ENCODE peak calls at places on chromosomes 13 and 19, in ten cellular contexts. N is thoracic aorta; W is tibial artery; D is heart right ventricle; R is stomach; M is mucosa of descending colon; J is naive thymus-derived CD4-positive, alpha-beta T cell; Q is heart left ventricle; K is bronchial epithelial cell; I is neural progenitor cell. Z is an unnamed sample.
A peak's percentile ranks its signal among the peaks of the same experiment; 100 is the strongest.

GRCh38 chr13:108681986-108682562 is 52.7 kb downstream of the MYO16 start:
- DNase-seq in D (no peak), J (no peak), R (no peak), K (no peak), W (no peak), M (no peak), Q (no peak), I (no peak), N (no peak), Z (no peak)

GRCh38 chr19:39499082-39499642 is 415 bp downstream of the DLL3 start:
- DNase-seq in D (no peak), Q (no peak), I (peak; percentile 62), W (no peak), K (no peak), N (no peak), R (no peak), J (no peak), M (no peak), Z (peak; percentile 58)

GRCh38 chr13:76968041-76968440 is 19.7 kb downstream of the ACOD1 start:
- DNase-seq in M (no peak), N (no peak), I (no peak), Q (no peak), W (no peak), R (no peak), K (no peak), D (no peak), J (no peak), Z (no peak)

GRCh38 chr19:38945562-38946228 is 15.0 kb downstream of the MRPS12 start:
- DNase-seq in W (no peak), J (no peak), M (no peak), D (no peak), K (no peak), N (no peak), Q (no peak), R (no peak), I (no peak), Z (no peak)

GRCh38 chr13:46721054-46721453 is 75.9 kb downstream of the ESD start:
- DNase-seq in M (no peak), N (no peak), I (peak; percentile 62), D (peak; percentile 53), W (peak; percentile 38), K (peak; percentile 18), R (peak; percentile 53), J (no peak), Q (peak; percentile 45), Z (peak; percentile 67)

GRCh38 chr13:66933994-66934393 is 296.1 kb downstream of the PCDH9 start:
- DNase-seq in D (no peak), M (no peak), R (no peak), N (no peak), Q (no peak), W (no peak), K (peak; percentile 99), J (no peak), I (no peak), Z (peak; percentile 31)

GRCh38 chr19:39558623-39559117 is 18.7 kb upstream of the EID2 start:
- DNase-seq in J (no peak), W (no peak), M (no peak), D (no peak), N (no peak), R (no peak), K (no peak), I (no peak), Q (no peak), Z (no peak)

GRCh38 chr19:28932446-28932845 is 280.5 kb downstream of the UQCRFS1 start:
- DNase-seq in Q (no peak), D (no peak), R (no peak), I (no peak), K (no peak), M (no peak), W (no peak), J (no peak), N (no peak), Z (no peak)

GRCh38 chr13:73936001-73936400 is 198.2 kb downstream of the KLF12 start:
- DNase-seq in Q (no peak), I (no peak), R (no peak), K (no peak), D (no peak), N (no peak), M (no peak), J (no peak), W (no peak), Z (no peak)

GRCh38 chr19:15449620-15450527 is at the start of gene WIZ:
- DNase-seq in D (peak; percentile 89), J (peak; percentile 87), I (peak; percentile 92), M (peak; percentile 92), Q (peak; percentile 93), W (peak; percentile 81), R (peak; percentile 88), K (no peak), N (no peak), Z (peak; percentile 87)

GRCh38 chr13:52983836-52984235 is 44.8 kb upstream of the OLFM4 start:
- DNase-seq in Q (no peak), K (peak; percentile 18), R (no peak), D (no peak), J (no peak), M (no peak), N (no peak), W (no peak), I (no peak), Z (no peak)

GRCh38 chr13:43520331-43520730 is 266.4 kb downstream of the ENOX1 start:
- DNase-seq in N (no peak), Q (no peak), J (no peak), D (no peak), W (no peak), M (no peak), K (no peak), I (no peak), R (no peak), Z (no peak)

GRCh38 chr13:86974251-86974994 is 696.7 kb upstream of the SLITRK5 start:
- DNase-seq in R (no peak), W (no peak), M (no peak), K (no peak), J (no peak), Q (no peak), D (no peak), N (no peak), I (no peak), Z (no peak)

GRCh38 chr13:31023126-31023525 is 90.7 kb downstream of the TEX26 start:
- DNase-seq in K (no peak), I (no peak), R (no peak), M (no peak), J (no peak), Q (no peak), D (no peak), W (no peak), N (no peak), Z (no peak)

GRCh38 chr13:111469916-111470506 is 149.6 kb downstream of the TEX29 start:
- DNase-seq in R (no peak), K (no peak), J (no peak), W (no peak), N (no peak), M (no peak), D (no peak), I (no peak), Q (no peak), Z (no peak)

GRCh38 chr13:47250141-47250540 is 353.3 kb upstream of the HTR2A start:
- DNase-seq in D (no peak), W (peak; percentile 26), I (no peak), N (peak; percentile 6), J (no peak), K (peak; percentile 9), Q (no peak), M (no peak), R (no peak), Z (no peak)

GRCh38 chr13:24128962-24129361 is 31.6 kb upstream of the SPATA13 start:
- DNase-seq in J (no peak), I (no peak), N (no peak), Q (no peak), R (no peak), D (no peak), M (no peak), W (no peak), K (no peak), Z (no peak)

GRCh38 chr13:113315992-113316391 is 19.0 kb downstream of the LAMP1 start:
- DNase-seq in D (no peak), Q (no peak), R (no peak), N (no peak), K (no peak), J (no peak), I (no peak), W (no peak), M (no peak), Z (no peak)
- H3K36me3 ChIP-seq in D (peaks cover 6% of the 10 kb centered on the region), Q (peaks cover 9% of the 10 kb centered on the region), R (peaks cover 78% of the 10 kb centered on the region), N (peaks cover 46% of the 10 kb centered on the region), K (peaks cover 25% of the 10 kb centered on the region), J (peaks cover 13% of the 10 kb centered on the region), I (no peaks in the 10 kb centered on the region), W (peaks cover 64% of the 10 kb centered on the region), M (peaks cover 11% of the 10 kb centered on the region), Z (peaks cover 17% of the 10 kb centered on the region)

DNA sequence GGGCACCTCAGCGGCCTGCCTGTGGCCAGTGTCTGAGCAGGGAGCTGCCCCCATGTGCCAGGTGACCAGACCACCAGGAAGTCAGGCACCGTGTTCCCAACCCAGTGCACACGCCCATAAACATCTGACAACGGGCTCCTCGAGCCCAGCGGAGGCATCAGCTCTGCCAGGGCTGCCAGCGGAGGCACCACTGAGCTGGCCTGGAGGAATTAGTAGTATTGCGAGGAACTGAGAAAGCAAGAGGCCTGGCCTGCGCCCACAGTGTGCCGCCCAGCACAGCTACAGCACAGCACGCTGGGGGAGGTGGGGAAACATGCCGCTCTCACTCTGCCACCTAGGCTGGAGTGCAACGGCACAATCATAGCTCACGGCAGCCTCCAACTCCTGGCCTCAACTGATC is 44.6 kb downstream of the ANKRD27 start:
- DNase-seq in D (no peak), J (no peak), R (no peak), N (no peak), K (no peak), W (no peak), M (no peak), I (no peak), Q (no peak), Z (no peak)
- H3K36me3 ChIP-seq in D (no peaks in the 10 kb centered on the region), J (peaks cover 12% of the 10 kb centered on the region), R (peaks cover 95% of the 10 kb centered on the region), N (peaks cover 40% of the 10 kb centered on the region), K (peaks cover 24% of the 10 kb centered on the region), W (peaks cover 61% of the 10 kb centered on the region), M (peaks cover 5% of the 10 kb centered on the region), I (no peaks in the 10 kb centered on the region), Q (no peaks in the 10 kb centered on the region), Z (no peaks in the 10 kb centered on the region)

DNA sequence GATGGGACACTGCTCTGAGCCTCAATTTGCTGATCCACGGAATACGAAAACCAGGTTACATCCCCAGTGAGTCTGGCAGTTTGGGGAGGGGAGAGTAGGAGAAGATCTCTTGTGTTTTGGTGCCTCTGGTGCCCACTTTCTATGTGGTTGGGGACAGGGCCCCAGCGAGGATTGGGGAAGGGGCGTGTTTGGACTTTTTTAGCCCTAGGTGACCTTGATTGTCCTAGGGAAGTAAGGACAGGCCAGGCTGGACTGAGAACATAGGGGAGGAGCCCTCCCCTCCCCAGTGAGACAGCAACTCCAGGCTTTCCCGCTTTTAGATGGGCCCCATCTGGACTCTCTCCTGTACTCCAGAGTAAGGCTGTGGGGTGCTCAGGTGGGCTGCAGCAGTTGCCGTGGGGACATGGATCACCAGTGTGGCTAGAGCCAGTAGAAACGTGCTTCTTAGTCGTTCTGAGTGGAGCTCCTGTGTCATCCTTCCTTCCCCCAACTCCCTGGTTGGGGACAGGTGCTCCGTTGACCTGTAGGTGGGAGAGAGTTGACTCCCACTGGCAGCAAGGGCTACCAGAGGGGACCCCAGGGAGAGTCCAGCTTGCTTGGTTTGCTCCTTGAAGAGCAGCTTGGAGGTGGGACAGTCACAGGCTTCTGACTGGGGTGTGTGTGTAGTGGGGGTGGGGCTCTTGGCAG is 4.3 kb downstream of the EGLN2 start:
- DNase-seq in K (no peak), I (no peak), N (no peak), R (no peak), J (no peak), Q (no peak), W (no peak), D (no peak), M (no peak), Z (no peak)
- H3K36me3 ChIP-seq in K (peaks cover 18% of the 10 kb centered on the region), I (no peaks in the 10 kb centered on the region), N (peaks cover 9% of the 10 kb centered on the region), R (peaks cover 26% of the 10 kb centered on the region), J (no peaks in the 10 kb centered on the region), Q (no peaks in the 10 kb centered on the region), W (peaks cover 19% of the 10 kb centered on the region), D (peaks cover 13% of the 10 kb centered on the region), M (no peaks in the 10 kb centered on the region), Z (peaks cover 19% of the 10 kb centered on the region)

GRCh38 chr19:37243206-37243632 is 25.2 kb downstream of the ZNF383 start:
- DNase-seq in M (no peak), D (no peak), N (no peak), I (no peak), R (no peak), Q (no peak), W (no peak), J (no peak), K (no peak), Z (no peak)
- H3K36me3 ChIP-seq in M (peaks cover 48% of the 10 kb centered on the region), D (peaks cover 20% of the 10 kb centered on the region), N (peaks cover 70% of the 10 kb centered on the region), I (peaks cover 25% of the 10 kb centered on the region), R (peaks cover 84% of the 10 kb centered on the region), Q (peaks cover 76% of the 10 kb centered on the region), W (peaks cover 90% of the 10 kb centered on the region), J (peaks cover 49% of the 10 kb centered on the region), K (peaks cover 13% of the 10 kb centered on the region), Z (peaks cover 25% of the 10 kb centered on the region)

Z was measured in cardiac muscle cell.